ENCODE peak calls at places on chromosomes 13 and 19, in five cellular contexts. I is naive thymus-derived CD8-positive, alpha-beta T cell; S is body of pancreas; V is tibial nerve; Q is stimulated activated CD4-positive, alpha-beta T cell treated with anti-CD3 and anti-CD28 coated beads, Interleukin-12 subunit alpha, Interleukin-12 subunit beta, amount 100 ng/mL, for 24 hours. E is an unnamed sample.

GRCh38 chr13:25380082-25380481 is 8.3 kb downstream of the ATP8A2 start:
- DNase-seq in I (no peak), S (no peak), V (no peak), Q (no peak), E (no peak)

GRCh38 chr13:95660981-95661581 is 15.9 kb upstream of the DNAJC3 start:
- DNase-seq in I (peak; percentile 27), S (no peak), V (no peak), Q (no peak), E (no peak)

GRCh38 chr19:3879656-3880055 is 829 bp upstream of the ATCAY start:
- DNase-seq in I (no peak), S (no peak), V (no peak), Q (no peak), E (no peak)

GRCh38 chr13:36352350-36352749 is 6.2 kb upstream of the SPART start:
- DNase-seq in I (no peak), S (no peak), V (no peak), Q (no peak), E (no peak)

GRCh38 chr13:33992891-33993336 is 175.0 kb downstream of the RFC3 start:
- DNase-seq in I (no peak), S (no peak), V (no peak), Q (no peak), E (no peak)

GRCh38 chr13:99988469-99989375 is 7.1 kb downstream of the ZIC2 start:
- DNase-seq in I (no peak), S (no peak), V (no peak), Q (no peak), E (no peak)

GRCh38 chr13:30576528-30576927 is 41.2 kb upstream of the USPL1 start:
- DNase-seq in I (peak; percentile 67), S (no peak), V (peak; percentile 16), Q (peak; percentile 10), E (no peak)

GRCh38 chr13:59510377-59510776 is 653.4 kb downstream of the DIAPH3 start:
- DNase-seq in I (no peak), S (no peak), V (no peak), Q (no peak), E (no peak)

GRCh38 chr19:50202399-50202798 is 1.0 kb upstream of the MYH14 start:
- DNase-seq in I (no peak), S (no peak), V (no peak), Q (no peak), E (no peak)

GRCh38 chr19:58356236-58356970 is 3.1 kb upstream of the A1BG start:
- DNase-seq in I (peak; percentile 68), S (no peak), V (no peak), Q (no peak), E (no peak)

GRCh38 chr19:18590273-18591272 is 2.0 kb downstream of the REX1BD start:
- DNase-seq in I (no peak), S (no peak), V (peak; percentile 51), Q (no peak), E (peak; percentile 87)

GRCh38 chr19:10292206-10292788 is 2.5 kb downstream of the ICAM5 start:
- DNase-seq in I (peak; percentile 60), S (peak; percentile 71), V (peak; percentile 61), Q (peak; percentile 73), E (peak; percentile 81)

GRCh38 chr19:13102416-13102665 is 317 bp downstream of the LYL1 start:
- DNase-seq in I (no peak), S (no peak), V (no peak), Q (no peak), E (no peak)

GRCh38 chr13:26584713-26585112 is 27.2 kb downstream of the WASF3 start:
- DNase-seq in I (no peak), S (no peak), V (no peak), Q (no peak), E (no peak)

GRCh38 chr13:112711528-112712265 is 21.9 kb downstream of the ATP11A start:
- DNase-seq in I (no peak), S (peak; percentile 61), V (peak; percentile 87), Q (no peak), E (peak; percentile 76)

GRCh38 chr19:1955171-1956142 is 14.5 kb downstream of the CSNK1G2 start:
- DNase-seq in I (no peak), S (no peak), V (no peak), Q (no peak), E (no peak)

GRCh38 chr19:12806242-12807131 is at the start of gene RNASEH2A:
- DNase-seq in I (peak; percentile 84), S (peak; percentile 89), V (peak; percentile 73), Q (peak; percentile 86), E (peak; percentile 91)

GRCh38 chr13:48567521-48568331 is 34.8 kb upstream of the RCBTB2 start:
- DNase-seq in I (no peak), S (no peak), V (no peak), Q (no peak), E (no peak)

GRCh38 chr19:12701596-12702282 is 5.3 kb upstream of the FBXW9 start:
- DNase-seq in I (no peak), S (no peak), V (no peak), Q (no peak), E (no peak)

GRCh38 chr13:37403776-37404497 is 194.6 kb downstream of the POSTN start:
- DNase-seq in I (no peak), S (no peak), V (no peak), Q (no peak), E (no peak)

GRCh38 chr13:75794663-75795062 is 158.5 kb downstream of the LMO7 start:
- DNase-seq in I (no peak), S (no peak), V (no peak), Q (no peak), E (no peak)

GRCh38 chr13:71360041-71360440 is 507.0 kb downstream of the DACH1 start:
- DNase-seq in I (no peak), S (no peak), V (no peak), Q (no peak), E (no peak)